ENCODE peak calls at places on chromosome 13, in five cellular contexts. A, C, P, V and S are unnamed samples.

GRCh38 chr13:36131215-36131930 is at the start of gene DCLK1:
- DNase-seq in C (no peak), P (peak; percentile 26), A (no peak), V (peak; percentile 74), S (no peak)

GRCh38 chr13:74132152-74132767 is 1.9 kb downstream of the KLF12 start:
- DNase-seq in P (peak; percentile 34), V (no peak), A (no peak), C (no peak), S (no peak)

GRCh38 chr13:26048745-26049144 is 3.1 kb downstream of the SHISA2 start:
- DNase-seq in P (no peak), V (peak; percentile 24), A (no peak), C (no peak), S (no peak)

GRCh38 chr13:19818223-19818842 is 35.6 kb upstream of the PSPC1 start:
- DNase-seq in V (no peak), P (no peak), A (no peak), C (no peak), S (no peak)

GRCh38 chr13:89609318-89609717 is 1738.2 kb upstream of the MIR17HG start:
- DNase-seq in A (no peak), P (no peak), V (no peak), C (no peak), S (no peak)

GRCh38 chr13:76848596-76848995 is 37.6 kb downstream of the KCTD12 start:
- DNase-seq in P (no peak), A (no peak), V (peak; percentile 62), C (no peak), S (no peak)

GRCh38 chr13:37752156-37752555 is 117.4 kb downstream of the TRPC4 start:
- DNase-seq in A (no peak), C (no peak), V (no peak), P (no peak), S (no peak)

GRCh38 chr13:40477623-40478608 is 188.5 kb downstream of the FOXO1 start:
- DNase-seq in A (no peak), V (no peak), P (no peak), C (no peak), S (no peak)

GRCh38 chr13:107650081-107650701 is 565.1 kb downstream of the LIG4 start:
- DNase-seq in A (no peak), P (no peak), V (peak; percentile 84), C (no peak), S (peak; percentile 11)

GRCh38 chr13:83197316-83197715 is 685.0 kb downstream of the SLITRK1 start:
- DNase-seq in A (no peak), C (no peak), P (no peak), V (no peak), S (no peak)

GRCh38 chr13:83272076-83272475 is 610.2 kb downstream of the SLITRK1 start:
- DNase-seq in V (no peak), P (no peak), A (no peak), C (no peak), S (no peak)

GRCh38 chr13:51959773-51960172 is 51.5 kb downstream of the ATP7B start:
- DNase-seq in C (no peak), P (no peak), V (no peak), A (no peak), S (no peak)

GRCh38 chr13:112931028-112931934 is 37.7 kb upstream of the MCF2L start:
- DNase-seq in V (peak; percentile 92), C (peak; percentile 49), A (peak; percentile 4), P (peak; percentile 71), S (no peak)

GRCh38 chr13:67416047-67416925 is 186.2 kb upstream of the PCDH9 start:
- DNase-seq in P (peak; percentile 30), C (no peak), V (peak; percentile 26), A (no peak), S (no peak)

GRCh38 chr13:113669231-113669870 is 2.3 kb downstream of the GRK1 start:
- DNase-seq in P (no peak), A (no peak), V (no peak), C (no peak), S (no peak)

GRCh38 chr13:26475176-26476110 is 82.0 kb upstream of the WASF3 start:
- DNase-seq in A (no peak), C (no peak), P (no peak), V (no peak), S (no peak)

GRCh38 chr13:46607768-46608553 is 55.0 kb downstream of the LRCH1 start:
- DNase-seq in A (no peak), P (no peak), C (no peak), V (no peak), S (no peak)

GRCh38 chr13:51643114-51643881 is 59.0 kb downstream of the WDFY2 start:
- DNase-seq in P (peak; percentile 98), V (no peak), A (peak; percentile 84), C (peak; percentile 83), S (no peak)

GRCh38 chr13:27977476-27978300 is 8.6 kb upstream of the CDX2 start:
- DNase-seq in V (no peak), A (no peak), C (no peak), P (no peak), S (no peak)

GRCh38 chr13:79779761-79780160 is 298.8 kb downstream of the NDFIP2 start:
- DNase-seq in C (no peak), A (no peak), P (peak; percentile 11), V (no peak), S (no peak)

GRCh38 chr13:46041335-46041934 is 11.1 kb downstream of the ZC3H13 start:
- DNase-seq in V (no peak), P (peak; percentile 69), C (no peak), A (no peak), S (no peak)